ENCODE peak calls at places on chromosomes 13 and 19, in nine cellular contexts. U is head of caudate nucleus; D is NCI-H146; H is left colon; R is thoracic aorta; J is T1000; L is activated T-cell treated with anti-CD3 and anti-CD28 coated beads for 1 hour; S is activated CD4-positive, CD25-positive, alpha-beta regulatory T cell; N is stimulated activated effector memory CD8-positive, alpha-beta T cell treated with anti-CD3 and anti-CD28 coated beads, Interleukin-12 subunit alpha, Interleukin-12 subunit beta, amount 100 ng/mL, for 72 hours. Q is an unnamed sample.

GRCh38 chr13:95073826-95074345 is 227.4 kb downstream of the ABCC4 start:
- DNase-seq in U (no peak), D (no peak), H (no peak), R (no peak), J (no peak), L (no peak), S (no peak), N (no peak), Q (no peak)

GRCh38 chr19:51607920-51608562 is 22.2 kb downstream of the SIGLEC5 start:
- DNase-seq in U (peak; percentile 63), D (no peak), H (peak; percentile 90), R (no peak), J (peak; percentile 7), L (peak; percentile 30), S (no peak), N (no peak), Q (peak; percentile 41)

GRCh38 chr13:91167706-91168459 is 179.6 kb upstream of the MIR17HG start:
- DNase-seq in U (no peak), D (no peak), H (no peak), R (no peak), J (no peak), L (no peak), S (no peak), N (no peak), Q (no peak)

GRCh38 chr13:41059466-41059865 is 1.8 kb upstream of the WBP4 start:
- DNase-seq in U (no peak), D (peak; percentile 61), H (no peak), R (no peak), J (no peak), L (no peak), S (no peak), N (no peak), Q (peak; percentile 78)

GRCh38 chr19:49858591-49858985 is 7.6 kb downstream of the PTOV1 start:
- DNase-seq in U (peak; percentile 69), D (no peak), H (no peak), R (no peak), J (no peak), L (no peak), S (no peak), N (no peak), Q (no peak)

GRCh38 chr19:57802269-57802668 is 12.4 kb downstream of the ZNF552 start:
- DNase-seq in U (no peak), D (no peak), H (no peak), R (no peak), J (no peak), L (no peak), S (no peak), N (no peak), Q (no peak)

GRCh38 chr19:33947565-33947964 is 150.9 kb downstream of the KCTD15 start:
- DNase-seq in U (no peak), D (no peak), H (no peak), R (no peak), J (no peak), L (no peak), S (no peak), N (no peak), Q (no peak)

GRCh38 chr19:30512748-30513389 is 140.7 kb downstream of the ZNF536 start:
- DNase-seq in U (no peak), D (no peak), H (no peak), R (no peak), J (no peak), L (no peak), S (no peak), N (no peak), Q (no peak)

GRCh38 chr19:36006955-36007354 is 1.7 kb downstream of the SYNE4 start:
- DNase-seq in U (no peak), D (no peak), H (no peak), R (no peak), J (no peak), L (no peak), S (no peak), N (no peak), Q (no peak)

GRCh38 chr13:30907167-30907761 is 1.2 kb downstream of the MEDAG start:
- DNase-seq in U (no peak), D (no peak), H (no peak), R (no peak), J (peak; percentile 24), L (no peak), S (no peak), N (no peak), Q (no peak)